ENCODE peak calls at places on chromosome 12, in four cellular contexts. N is foreskin fibroblast, A is cardiac muscle cell, F is testis. G is an unnamed sample.

GRCh38 chr12:27549801-27550652 is 26.0 kb downstream of the PPFIBP1 start:
- DNase-seq in N (peak), A (peak), F (peak), G (no peak)

GRCh38 chr12:102034346-102034745 is 27.4 kb downstream of the WASHC3 start:
- DNase-seq in N (no peak), A (peak), F (no peak), G (no peak)

GRCh38 chr12:26971963-26972362 is 33.7 kb downstream of the FGFR1OP2 start:
- DNase-seq in N (no peak), A (no peak), F (no peak), G (peak)

GRCh38 chr12:75526655-75527511 is 15.5 kb upstream of the KRR1 start:
- DNase-seq in N (peak), A (peak), F (no peak), G (peak)

GRCh38 chr12:88393017-88393767 is 187.1 kb downstream of the KITLG start:
- DNase-seq in N (peak), A (peak), F (no peak), G (no peak)

GRCh38 chr12:13668880-13669279 is 312.5 kb downstream of the GRIN2B start:
- DNase-seq in N (no peak), A (no peak), F (no peak), G (no peak)

GRCh38 chr12:542290-543113 is 82.8 kb downstream of the B4GALNT3 start:
- DNase-seq in N (no peak), A (no peak), F (no peak), G (no peak)

GRCh38 chr12:45327823-45328383 is 112.0 kb downstream of the ANO6 start:
- DNase-seq in N (peak), A (peak), F (no peak), G (no peak)

GRCh38 chr12:122867701-122868461 is 28.0 kb downstream of the VPS37B start:
- DNase-seq in N (peak), A (no peak), F (peak), G (no peak)

GRCh38 chr12:92552412-92553108 is 150.2 kb upstream of the PLEKHG7 start:
- DNase-seq in N (no peak), A (peak), F (no peak), G (no peak)

GRCh38 chr12:69886101-69886500 is 61.1 kb downstream of the MYRFL start:
- DNase-seq in N (no peak), A (no peak), F (no peak), G (no peak)

GRCh38 chr12:106955377-106956047 is at the start of gene TMEM263:
- DNase-seq in N (peak), A (peak), F (peak), G (peak)

GRCh38 chr12:27667540-27667939 is 28.7 kb upstream of the REP15 start:
- DNase-seq in N (peak), A (peak), F (no peak), G (peak)

GRCh38 chr12:118711185-118711584 is 270.2 kb upstream of the SRRM4 start:
- DNase-seq in N (no peak), A (no peak), F (no peak), G (no peak)

GRCh38 chr12:131869871-131870418 is 24.5 kb upstream of the ULK1 start:
- DNase-seq in N (peak), A (peak), F (no peak), G (no peak)

GRCh38 chr12:119938049-119938667 is 50.9 kb upstream of the BICDL1 start:
- DNase-seq in N (peak), A (peak), F (peak), G (peak)

GRCh38 chr12:26555139-26555538 is 277.9 kb downstream of the ITPR2 start:
- DNase-seq in N (peak), A (peak), F (no peak), G (no peak)

GRCh38 chr12:9741726-9742125 is 8.8 kb upstream of the CLECL1 start:
- DNase-seq in N (no peak), A (no peak), F (no peak), G (peak)

GRCh38 chr12:23431006-23431405 is 518.5 kb downstream of the SOX5 start:
- DNase-seq in N (no peak), A (no peak), F (no peak), G (no peak)

GRCh38 chr12:87871061-87871460 is 158.1 kb downstream of the C12orf50 start:
- DNase-seq in N (peak), A (peak), F (no peak), G (no peak)

GRCh38 chr12:16369156-16369555 is 21.7 kb downstream of the MGST1 start:
- DNase-seq in N (peak), A (no peak), F (no peak), G (no peak)

GRCh38 chr12:52200783-52201519 is 9.1 kb upstream of the KRT80 start:
- DNase-seq in N (no peak), A (no peak), F (no peak), G (no peak)

GRCh38 chr12:58919271-58920101 is 818 bp downstream of the LRIG3 start:
- DNase-seq in N (peak), A (peak), F (peak), G (no peak)

GRCh38 chr12:39682689-39683477 is 63.3 kb upstream of the ABCD2 start:
- DNase-seq in N (no peak), A (no peak), F (no peak), G (no peak)

GRCh38 chr12:124786065-124786964 is 77.3 kb downstream of the SCARB1 start:
- DNase-seq in N (peak), A (peak), F (peak), G (no peak)

GRCh38 chr12:114681149-114681849 is 2.7 kb downstream of the TBX3 start:
- DNase-seq in N (peak), A (peak), F (no peak), G (no peak)

GRCh38 chr12:132492951-132493350 is 3.0 kb downstream of the FBRSL1 start:
- DNase-seq in N (no peak), A (no peak), F (no peak), G (no peak)

GRCh38 chr12:131673519-131674265 is 37.2 kb upstream of the SFSWAP start:
- DNase-seq in N (peak), A (peak), F (no peak), G (no peak)

GRCh38 chr12:27772328-27773049 is 7.5 kb upstream of the KLHL42 start:
- DNase-seq in N (no peak), A (no peak), F (no peak), G (no peak)

DNA sequence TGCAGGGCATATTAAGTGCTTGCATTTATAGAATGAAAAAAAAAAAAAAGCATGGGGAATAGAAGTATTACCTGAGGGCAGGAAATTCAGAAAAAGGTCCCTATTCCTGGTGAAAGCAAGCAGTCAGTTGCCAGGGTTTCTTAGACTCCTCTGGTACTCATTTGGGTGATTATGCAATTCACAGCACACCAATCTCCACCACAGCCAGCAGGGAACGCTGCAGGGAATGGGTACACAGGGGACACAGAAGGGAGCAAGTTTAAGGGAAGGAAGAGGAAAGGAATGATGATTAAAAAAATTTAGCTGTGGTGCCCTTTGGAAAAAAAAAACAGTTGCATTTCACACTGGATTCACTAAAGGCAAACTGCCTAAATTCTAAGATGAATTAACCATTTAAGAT is 14.2 kb downstream of the BLTP3B start:
- DNase-seq in N (peak), A (peak), F (no peak), G (no peak)
- TF ChIP-seq CTCF in N (peak), A (peak), F (no peak), G (no peak)

GRCh38 chr12:55822228-55822627 is 4.4 kb downstream of the ORMDL2 start:
- DNase-seq in N (peak), A (no peak), F (no peak), G (no peak)

GRCh38 chr12:55823419-55823818 is 5.6 kb downstream of the ORMDL2 start:
- DNase-seq in N (no peak), A (no peak), F (no peak), G (no peak)

GRCh38 chr12:55818140-55818728 is 393 bp downstream of the ORMDL2 start:
- DNase-seq in N (peak), A (no peak), F (no peak), G (no peak)

GRCh38 chr12:55818886-55819285 is 1.0 kb downstream of the ORMDL2 start:
- DNase-seq in N (peak), A (no peak), F (no peak), G (no peak)

DNA sequence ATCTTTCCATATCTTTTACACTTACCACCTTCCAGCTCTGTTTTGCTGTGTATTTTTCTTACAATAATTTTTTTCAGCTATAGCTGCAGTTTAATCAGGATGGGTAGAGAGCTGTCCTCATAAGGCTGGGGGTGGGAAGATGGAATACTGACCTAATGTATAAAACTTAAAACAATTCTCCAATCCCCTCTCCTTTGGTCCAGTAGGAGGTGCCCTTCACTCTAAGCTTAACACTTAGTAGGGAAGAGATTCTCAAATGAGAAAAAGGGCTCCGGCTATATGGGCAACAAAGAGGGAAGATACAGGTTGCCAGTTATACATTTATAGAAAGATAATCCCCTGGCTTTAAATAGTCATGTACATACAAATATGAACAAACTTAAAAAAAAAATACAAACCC is 2.8 kb downstream of the ORMDL2 start:
- DNase-seq in N (peak), A (peak), F (no peak), G (no peak)
- TF ChIP-seq CTCF in N (peak), A (peak), F (no peak), G (no peak)

GRCh38 chr12:53948650-53949593 is 5.8 kb upstream of the HOXC12 start:
- DNase-seq in N (no peak), A (no peak), F (no peak), G (no peak)
- TF ChIP-seq CTCF in N (no peak), A (no peak), F (no peak), G (no peak)

GRCh38 chr12:48980389-48980952 is 2.3 kb downstream of the WNT1 start:
- DNase-seq in N (no peak), A (no peak), F (no peak), G (peak)
- TF ChIP-seq CTCF in N (no peak), A (peak), F (no peak), G (no peak)

DNA sequence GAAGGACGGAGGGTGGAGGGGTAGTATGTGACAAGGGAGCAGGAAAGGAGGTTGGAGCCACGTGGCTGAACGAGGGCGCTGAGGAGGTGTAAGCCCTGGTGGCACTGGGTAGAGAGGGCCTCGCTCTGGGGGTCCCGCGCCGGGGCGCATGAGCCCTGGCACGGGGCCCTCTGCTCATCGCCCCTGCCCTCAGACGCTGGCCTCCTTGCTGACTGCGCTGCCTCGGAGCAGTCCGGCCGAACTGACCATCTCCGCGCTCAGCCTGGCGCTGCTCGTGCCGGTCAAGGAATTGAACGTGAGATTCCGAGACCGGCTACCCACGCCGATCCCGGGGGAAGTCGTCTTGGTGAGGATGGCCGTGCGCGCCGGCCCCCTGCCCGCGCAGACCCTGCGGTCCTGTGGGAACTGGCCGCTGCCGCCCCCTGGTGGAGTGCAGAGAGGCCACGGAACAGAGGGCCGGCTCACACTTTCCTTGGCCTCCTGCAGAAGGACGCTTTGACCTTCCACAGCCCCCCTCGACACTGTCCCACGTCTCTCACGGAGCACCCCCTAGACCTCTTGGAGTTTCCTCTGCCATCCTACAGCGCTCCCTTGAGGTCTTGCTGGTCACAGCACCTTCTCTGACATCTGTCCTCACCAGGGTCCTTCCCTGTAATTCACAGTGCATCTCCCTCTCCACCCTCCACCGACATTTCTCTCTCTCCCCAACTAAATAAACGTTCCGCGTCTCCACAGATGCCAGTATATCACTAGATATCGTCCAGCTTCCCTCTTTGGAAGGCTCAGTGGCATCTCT is 10.5 kb downstream of the ARHGEF25 start:
- DNase-seq in N (peak), A (peak), F (peak), G (peak)
- TF ChIP-seq CTCF in N (peak), A (peak), F (peak), G (peak)

DNA sequence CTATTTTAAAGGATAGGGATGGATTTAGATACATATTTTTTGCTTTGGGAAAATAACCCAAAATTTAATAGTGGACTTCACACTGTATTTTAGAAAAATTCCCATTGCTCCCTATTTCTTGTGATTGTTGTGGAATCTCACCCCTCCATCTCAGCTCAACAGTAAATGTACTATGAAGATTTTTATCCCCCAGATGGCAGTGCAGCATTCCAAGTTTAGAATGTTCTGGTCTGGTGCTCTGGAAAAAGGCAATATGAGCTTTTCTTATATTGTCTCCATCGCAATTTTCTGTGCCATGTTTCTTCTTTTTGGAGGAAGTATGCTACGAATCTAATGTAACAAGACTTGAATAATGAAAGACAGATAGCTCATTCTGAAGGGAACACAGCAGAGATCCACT is 471.7 kb upstream of the SYT1 start:
- DNase-seq in N (peak), A (peak), F (peak), G (no peak)
- TF ChIP-seq CTCF in N (peak), A (peak), F (no peak), G (no peak)